ENCODE peak calls at places on chromosomes 1 and 21, in seven cellular contexts. M is stomach, K is H1, A is A549, L is K562, P is transverse colon, B is ovary. E is an unnamed sample. For H3K4me1, the result is how much of the 10 kb centered on the place peaks cover.

GRCh38 chr1:198083549-198083948 is 73.2 kb upstream of the NEK7 start:
- DNase-seq in P (no peak), M (no peak), B (no peak), A (no peak), K (no peak), L (no peak), E (no peak)

GRCh38 chr1:198167436-198167934 is 10.7 kb downstream of the NEK7 start:
- DNase-seq in M (no peak), A (no peak), B (no peak), K (no peak), L (peak), P (no peak), E (no peak)

GRCh38 chr1:237542525-237543418 is 347.9 kb downstream of the ZP4 start:
- DNase-seq in B (no peak), P (no peak), L (no peak), M (no peak), K (no peak), A (no peak), E (no peak)

GRCh38 chr1:194367121-194367520 is 1180.7 kb upstream of the B3GALT2 start:
- DNase-seq in L (no peak), M (no peak), B (no peak), P (no peak), A (no peak), K (no peak), E (no peak)

GRCh38 chr1:40185951-40186864 is 25.0 kb downstream of the RLF start:
- DNase-seq in K (no peak), L (no peak), A (no peak), P (peak), B (no peak), M (no peak), E (no peak)

GRCh38 chr1:156913809-156914387 is 6.5 kb upstream of the LRRC71 start:
- DNase-seq in M (no peak), K (no peak), B (no peak), P (no peak), A (no peak), L (no peak), E (no peak)

GRCh38 chr1:21325231-21325718 is 35.0 kb upstream of the ECE1 start:
- DNase-seq in A (no peak), M (no peak), K (no peak), L (no peak), P (no peak), B (peak), E (peak)

GRCh38 chr1:228060458-228061190 is 21.9 kb upstream of the ARF1 start:
- DNase-seq in K (no peak), L (peak), A (peak), M (peak), B (no peak), P (peak), E (peak)

GRCh38 chr21:40070871-40071270 is 203.6 kb downstream of the PCP4 start:
- DNase-seq in B (no peak), P (no peak), M (no peak), A (no peak), K (no peak), L (no peak), E (peak)

GRCh38 chr1:30900486-30900885 is 8.1 kb downstream of the SDC3 start:
- DNase-seq in B (no peak), A (no peak), K (no peak), M (no peak), P (no peak), L (no peak), E (no peak)

GRCh38 chr1:41420351-41420750 is 59.1 kb downstream of the FOXO6 start:
- DNase-seq in M (no peak), K (no peak), P (no peak), A (no peak), B (no peak), L (no peak), E (no peak)

GRCh38 chr1:247172956-247173355 is 1.1 kb upstream of the ZNF124 start:
- DNase-seq in P (no peak), K (no peak), L (no peak), B (no peak), M (no peak), A (no peak), E (no peak)

GRCh38 chr1:217315346-217315745 is 315.5 kb downstream of the GPATCH2 start:
- DNase-seq in M (no peak), B (no peak), L (no peak), P (no peak), A (no peak), K (no peak), E (no peak)

GRCh38 chr21:43015906-43016540 is 41.7 kb downstream of the PKNOX1 start:
- DNase-seq in M (no peak), A (no peak), K (no peak), P (no peak), B (no peak), L (no peak), E (no peak)

GRCh38 chr1:18211764-18212163 is 104.2 kb downstream of the IGSF21 start:
- DNase-seq in K (no peak), A (no peak), M (no peak), L (no peak), P (no peak), B (no peak), E (no peak)

GRCh38 chr1:14896381-14897079 is 257.0 kb upstream of the TMEM51 start:
- DNase-seq in A (no peak), P (no peak), M (no peak), K (no peak), L (no peak), B (no peak), E (no peak)

GRCh38 chr1:238399558-238399957 is 508.8 kb upstream of the ZP4 start:
- DNase-seq in M (no peak), L (no peak), K (no peak), B (no peak), A (no peak), P (no peak), E (no peak)

GRCh38 chr1:3357526-3358297 is 96.8 kb upstream of the ARHGEF16 start:
- DNase-seq in M (no peak), P (no peak), A (no peak), B (no peak), K (no peak), L (no peak), E (no peak)

GRCh38 chr1:118185083-118185899 is at the start of gene SPAG17:
- DNase-seq in K (peak), L (peak), M (peak), A (peak), B (peak), P (peak), E (no peak)

GRCh38 chr1:162248854-162249535 is 127.7 kb downstream of the SPATA46 start:
- DNase-seq in L (no peak), P (no peak), B (no peak), A (no peak), M (no peak), K (peak), E (no peak)

DNA sequence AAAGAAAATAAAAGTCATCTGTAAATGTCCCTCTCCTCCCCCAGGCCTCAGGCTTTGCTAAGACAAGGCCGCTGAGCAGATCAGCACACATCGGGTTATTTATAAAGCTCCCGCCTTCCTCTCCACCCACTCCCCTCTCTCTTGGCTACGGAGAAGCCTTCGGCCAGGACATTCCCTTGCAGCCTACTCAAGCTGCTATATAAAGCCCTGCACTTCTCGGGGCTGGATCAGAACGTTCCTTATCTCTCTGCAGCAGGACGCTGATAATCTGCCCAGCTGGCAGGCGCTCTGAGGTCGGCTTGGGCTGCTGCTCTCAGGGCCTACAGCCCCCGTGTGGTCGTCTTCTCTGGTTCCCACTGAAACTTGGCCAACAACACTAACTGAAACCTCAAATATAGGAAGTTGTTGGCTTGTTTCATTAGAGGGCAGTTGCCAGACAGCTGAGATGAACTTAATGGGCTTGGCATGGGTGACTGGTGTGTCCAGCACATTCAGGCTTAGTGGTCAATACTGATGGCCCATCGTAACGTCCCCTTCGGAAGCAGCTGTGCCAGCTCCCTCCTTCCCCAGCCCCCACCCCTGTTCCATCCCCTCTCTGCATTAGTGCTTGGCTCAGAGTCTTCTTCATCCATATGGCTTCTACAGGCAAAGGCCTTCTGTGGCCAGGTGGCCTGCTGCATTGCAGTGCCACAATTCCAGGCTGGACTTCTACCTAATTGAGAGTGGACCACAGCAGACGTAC is 64.6 kb downstream of the IER5 start:
- DNase-seq in P (peak), A (no peak), L (peak), K (no peak), M (peak), B (peak), E (peak)
- TF ChIP-seq EP300 in P (peak), A (no peak), L (peak), K (no peak), M (peak), B (peak), E (peak)

DNA sequence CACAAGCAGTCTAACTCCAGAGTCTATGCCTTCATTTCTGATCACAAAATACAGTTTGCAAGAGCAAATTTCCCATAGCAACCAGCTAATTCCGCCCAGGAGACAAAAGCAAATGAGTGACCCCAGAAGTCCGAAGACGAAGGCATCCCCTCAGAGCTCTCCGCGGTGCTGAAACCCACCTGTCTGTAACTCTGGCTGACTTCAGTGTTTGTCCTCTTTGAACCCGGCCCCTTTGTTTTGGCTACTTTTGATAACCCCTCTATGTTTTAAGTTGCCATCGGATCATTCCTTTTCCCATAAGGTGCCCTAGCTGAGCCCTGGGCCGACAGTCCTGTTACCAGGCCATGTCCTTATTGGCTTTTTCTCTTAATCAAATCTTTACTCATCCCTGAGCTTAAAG is 515.8 kb downstream of the PTPRU start:
- DNase-seq in M (no peak), L (no peak), K (no peak), A (no peak), P (no peak), B (no peak), E (peak)
- H3K4me1 ChIP-seq in M (under half), L (under half), K (under half), A (under half), P (under half), B (under half), E (under half)

DNA sequence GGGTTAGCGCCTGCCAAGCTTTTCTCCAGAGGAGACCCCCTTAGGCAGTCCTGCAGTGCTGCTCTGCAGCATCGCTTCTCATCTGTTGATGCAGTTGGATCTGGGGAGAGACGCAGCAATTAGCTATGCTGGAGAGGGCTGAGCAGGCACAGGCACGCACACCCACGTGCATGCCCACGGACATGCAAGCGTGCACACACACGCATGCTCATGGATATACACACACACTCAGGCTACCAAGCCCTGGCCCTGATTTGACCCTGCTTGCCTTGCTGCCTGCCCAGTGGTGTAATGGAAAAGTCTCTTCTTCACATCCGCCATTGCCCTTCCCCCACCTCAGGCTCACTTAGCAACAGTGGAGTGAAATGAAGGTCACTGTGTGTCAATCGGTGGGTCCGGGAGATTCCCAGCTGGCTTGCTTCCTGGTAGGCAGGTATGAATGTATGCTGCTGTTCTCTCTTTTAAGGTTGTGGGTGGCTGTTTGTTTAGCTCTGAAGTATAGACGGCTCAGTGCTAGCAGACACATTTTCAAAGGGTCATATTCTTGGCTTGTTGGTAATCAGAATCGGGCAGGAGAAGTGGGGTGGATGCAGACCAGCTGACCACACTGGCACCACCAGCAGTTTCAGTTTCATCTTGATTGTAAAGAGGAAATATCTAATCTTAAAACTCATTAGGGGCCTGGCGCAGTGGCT is 9.5 kb downstream of the ATP1B1 start:
- DNase-seq in M (peak), L (no peak), P (peak), B (no peak), A (peak), K (no peak), E (peak)
- TF ChIP-seq EP300 in M (no peak), L (no peak), P (no peak), B (no peak), A (peak), K (no peak), E (peak)

DNA sequence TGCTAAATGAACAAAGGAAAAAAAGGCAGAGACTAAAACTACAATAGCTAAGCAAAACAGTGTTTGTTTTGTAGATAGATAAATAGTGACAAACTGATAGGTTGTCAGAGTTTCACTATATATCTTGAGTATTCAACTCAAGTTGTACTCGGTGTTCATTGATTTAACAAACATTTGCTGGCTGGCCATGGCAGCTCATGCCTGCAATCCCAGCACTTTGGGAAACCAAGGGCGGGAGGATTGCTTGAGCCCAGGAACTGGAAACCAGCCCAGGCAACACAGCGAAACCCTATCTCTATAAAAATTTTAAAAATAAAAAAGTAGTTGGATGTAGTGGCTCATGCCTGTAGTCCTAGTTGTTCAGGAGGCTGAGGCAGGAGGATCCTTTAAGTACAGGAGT is 17.3 kb downstream of the C1orf185 start:
- DNase-seq in B (no peak), K (no peak), A (no peak), P (no peak), L (no peak), M (no peak), E (no peak)
- H3K4me1 ChIP-seq in B (under half), K (under half), A (under half), P (under half), L (under half), M (under half), E (under half)

DNA sequence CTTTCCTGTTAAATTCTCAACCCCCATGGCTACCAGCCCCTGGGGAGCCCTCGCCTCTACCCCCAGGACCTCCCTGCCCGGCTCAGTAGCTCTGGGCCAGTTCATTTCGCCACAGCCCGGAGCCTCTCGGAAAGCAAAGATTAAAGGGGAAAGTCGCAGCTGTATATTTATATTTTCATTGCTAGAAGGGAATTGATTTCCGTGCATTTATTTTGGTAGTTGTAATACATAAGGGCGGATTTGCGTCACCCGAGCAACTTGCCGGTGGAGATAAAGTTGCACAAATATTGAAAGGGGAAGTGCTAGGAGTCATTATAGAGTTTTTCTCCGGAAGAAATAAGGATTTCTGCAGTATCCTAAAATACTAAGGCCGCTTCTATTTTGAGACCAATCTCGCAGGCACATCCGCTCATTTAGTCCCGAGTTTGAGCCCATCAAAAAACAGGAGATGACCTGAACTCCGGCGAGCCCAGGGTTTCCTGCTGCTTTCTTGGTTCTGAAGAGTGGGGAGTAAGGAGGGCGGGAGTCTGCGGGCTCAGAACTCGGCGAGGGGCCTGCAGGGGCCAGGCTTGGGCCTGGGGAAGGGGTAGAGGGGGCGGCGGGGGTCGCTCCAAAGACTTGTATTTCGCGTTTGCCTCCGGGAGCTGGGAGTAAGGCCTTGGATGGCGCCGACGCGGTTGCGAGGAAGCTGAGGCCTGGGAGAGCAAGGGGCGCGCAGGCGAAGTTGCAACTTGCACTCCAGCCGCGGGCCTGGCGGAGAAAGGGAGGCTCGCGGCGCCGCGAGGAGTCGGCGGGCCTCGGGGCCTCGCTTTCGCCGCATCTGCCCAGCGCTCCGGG is 2.5 kb upstream of the HLX start:
- DNase-seq in L (no peak), K (no peak), A (no peak), B (no peak), P (no peak), M (no peak), E (no peak)
- TF ChIP-seq EP300 in L (no peak), K (no peak), A (no peak), B (no peak), P (no peak), M (no peak), E (peak)

GRCh38 chr1:204572923-204573562 is 56.8 kb downstream of the MDM4 start:
- DNase-seq in B (no peak), P (no peak), A (no peak), K (no peak), L (no peak), M (no peak), E (no peak)
- H3K4me1 ChIP-seq in B (under half), P (under half), A (under half), K (under half), L (under half), M (under half), E (under half)

GRCh38 chr1:76074321-76075187 is at the start of gene ST6GALNAC3:
- DNase-seq in M (peak), P (peak), L (peak), A (peak), B (peak), K (peak), E (peak)

GRCh38 chr1:76079475-76080227 is 5.1 kb downstream of the ST6GALNAC3 start:
- DNase-seq in K (no peak), L (no peak), P (no peak), A (no peak), M (no peak), B (no peak), E (no peak)

GRCh38 chr1:76075877-76076276 is 1.3 kb downstream of the ST6GALNAC3 start:
- DNase-seq in P (no peak), L (no peak), A (no peak), B (no peak), M (no peak), K (no peak), E (no peak)

GRCh38 chr1:76073471-76073870 is 1.1 kb upstream of the ST6GALNAC3 start:
- DNase-seq in L (no peak), B (no peak), P (no peak), A (no peak), M (no peak), K (no peak), E (no peak)

GRCh38 chr1:76075188-76075489 is 593 bp downstream of the ST6GALNAC3 start:
- DNase-seq in L (no peak), M (no peak), K (no peak), P (no peak), B (no peak), A (no peak), E (no peak)
- TF ChIP-seq EP300 in L (no peak), M (no peak), K (no peak), P (no peak), B (no peak), A (no peak), E (no peak)

GRCh38 chr1:200038645-200038986 is 11.1 kb downstream of the NR5A2 start:
- DNase-seq in K (peak), L (no peak), P (peak), B (no peak), M (no peak), A (no peak), E (no peak)
- H3K4me1 ChIP-seq in K (under half), L (under half), P (under half), B (under half), M (half or more), A (under half), E (half or more)

GRCh38 chr1:95983831-95984230 is 737.8 kb upstream of the PTBP2 start:
- DNase-seq in K (no peak), A (no peak), L (no peak), B (no peak), P (no peak), M (no peak), E (no peak)
- TF ChIP-seq EP300 in K (no peak), A (no peak), L (no peak), B (no peak), P (no peak), M (no peak), E (no peak)